ENCODE peak calls at places on chromosomes 2 and 18, in four cellular contexts. One of them, this sample, is unnamed.

GRCh38 chr18:58076052-58076451 is 32.0 kb downstream of the NEDD4L start:
- DNase-seq in T-cell: no peak
- DNase-seq in stomach: no peak
- DNase-seq in NCI-H774: no peak
- DNase-seq in this sample: no peak

GRCh38 chr18:78742346-78742745 is 237.3 kb upstream of the SALL3 start:
- DNase-seq in stomach: peak; percentile 20
- DNase-seq in T-cell: no peak
- DNase-seq in NCI-H774: no peak
- DNase-seq in this sample: no peak

GRCh38 chr2:232129483-232129882 is 168.0 kb downstream of the DIS3L2 start:
- DNase-seq in T-cell: no peak
- DNase-seq in stomach: no peak
- DNase-seq in NCI-H774: no peak
- DNase-seq in this sample: no peak

GRCh38 chr2:75320893-75321292 is 121.6 kb upstream of the TACR1 start:
- DNase-seq in NCI-H774: no peak
- DNase-seq in T-cell: no peak
- DNase-seq in stomach: no peak
- DNase-seq in this sample: no peak

GRCh38 chr2:202780514-202781021 is 91.0 kb downstream of the ICA1L start:
- DNase-seq in stomach: no peak
- DNase-seq in NCI-H774: no peak
- DNase-seq in T-cell: no peak
- DNase-seq in this sample: no peak

GRCh38 chr2:172736419-172737174 is 952 bp downstream of the RAPGEF4 start:
- DNase-seq in stomach: no peak
- DNase-seq in NCI-H774: no peak
- DNase-seq in T-cell: no peak
- DNase-seq in this sample: no peak

GRCh38 chr2:65267008-65267407 is 39.4 kb downstream of the ACTR2 start:
- DNase-seq in NCI-H774: no peak
- DNase-seq in T-cell: no peak
- DNase-seq in stomach: no peak
- DNase-seq in this sample: no peak

GRCh38 chr18:8507881-8508280 is 101.4 kb upstream of the RAB12 start:
- DNase-seq in NCI-H774: no peak
- DNase-seq in T-cell: no peak
- DNase-seq in stomach: no peak
- DNase-seq in this sample: no peak

GRCh38 chr18:36451454-36452251 is 154.1 kb downstream of the FHOD3 start:
- DNase-seq in NCI-H774: no peak
- DNase-seq in T-cell: no peak
- DNase-seq in stomach: no peak
- DNase-seq in this sample: no peak

GRCh38 chr2:203261326-203262159 is 22.7 kb downstream of the CYP20A1 start:
- DNase-seq in T-cell: no peak
- DNase-seq in stomach: no peak
- DNase-seq in NCI-H774: no peak
- DNase-seq in this sample: no peak

GRCh38 chr2:143433158-143433557 is 303.9 kb downstream of the ARHGAP15 start:
- DNase-seq in stomach: no peak
- DNase-seq in NCI-H774: no peak
- DNase-seq in T-cell: no peak
- DNase-seq in this sample: no peak

GRCh38 chr2:28632791-28633190 is 118.8 kb upstream of the PPP1CB start:
- DNase-seq in T-cell: no peak
- DNase-seq in NCI-H774: no peak
- DNase-seq in stomach: no peak
- DNase-seq in this sample: no peak

GRCh38 chr2:178025551-178026185 is 46.9 kb downstream of the PDE11A start:
- DNase-seq in stomach: no peak
- DNase-seq in NCI-H774: no peak
- DNase-seq in T-cell: no peak
- DNase-seq in this sample: no peak

GRCh38 chr2:102100371-102101096 is 42.0 kb upstream of the IL1R1 start:
- DNase-seq in stomach: no peak
- DNase-seq in NCI-H774: no peak
- DNase-seq in T-cell: no peak
- DNase-seq in this sample: no peak

GRCh38 chr2:200130762-200131166 is 175.4 kb downstream of the MAIP1 start:
- DNase-seq in stomach: no peak
- DNase-seq in T-cell: no peak
- DNase-seq in NCI-H774: peak; percentile 23
- DNase-seq in this sample: no peak

This sample was measured in NCI-H2107.